ENCODE peak calls at places on chromosomes 6 and 20, in six cellular contexts. One of them, this sample, is unnamed.

GRCh38 chr20:63381781-63382431 is 20.8 kb upstream of the CHRNA4 start:
- DNase-seq in foreskin fibroblast: no peak
- DNase-seq in mammary epithelial cell: no peak
- DNase-seq in cardiac fibroblast: no peak
- DNase-seq in hepatocyte: peak; percentile 45
- DNase-seq in tibial nerve: no peak
- DNase-seq in this sample: peak; percentile 79

GRCh38 chr6:74519172-74519571 is 686.7 kb downstream of the COL12A1 start:
- DNase-seq in tibial nerve: no peak
- DNase-seq in foreskin fibroblast: peak; percentile 45
- DNase-seq in hepatocyte: peak; percentile 23
- DNase-seq in cardiac fibroblast: peak; percentile 55
- DNase-seq in mammary epithelial cell: peak; percentile 50
- DNase-seq in this sample: no peak

GRCh38 chr20:7285918-7286556 is 518.6 kb downstream of the BMP2 start:
- DNase-seq in cardiac fibroblast: peak; percentile 93
- DNase-seq in hepatocyte: peak; percentile 92
- DNase-seq in foreskin fibroblast: peak; percentile 47
- DNase-seq in tibial nerve: peak; percentile 71
- DNase-seq in mammary epithelial cell: peak; percentile 71
- DNase-seq in this sample: peak; percentile 83

GRCh38 chr6:168589275-168589674 is 148.3 kb downstream of the SMOC2 start:
- DNase-seq in tibial nerve: no peak
- DNase-seq in cardiac fibroblast: no peak
- DNase-seq in foreskin fibroblast: no peak
- DNase-seq in mammary epithelial cell: no peak
- DNase-seq in hepatocyte: no peak
- DNase-seq in this sample: no peak

GRCh38 chr20:56018194-56018593 is 12.9 kb upstream of the CBLN4 start:
- DNase-seq in hepatocyte: no peak
- DNase-seq in tibial nerve: no peak
- DNase-seq in foreskin fibroblast: no peak
- DNase-seq in cardiac fibroblast: no peak
- DNase-seq in mammary epithelial cell: no peak
- DNase-seq in this sample: no peak

GRCh38 chr20:58988565-58988882 is 7.5 kb downstream of the NELFCD start:
- DNase-seq in cardiac fibroblast: no peak
- DNase-seq in foreskin fibroblast: no peak
- DNase-seq in mammary epithelial cell: no peak
- DNase-seq in tibial nerve: no peak
- DNase-seq in hepatocyte: no peak
- DNase-seq in this sample: no peak

GRCh38 chr6:158819977-158820632 is 937 bp upstream of the EZR start:
- DNase-seq in cardiac fibroblast: peak; percentile 31
- DNase-seq in mammary epithelial cell: peak; percentile 46
- DNase-seq in hepatocyte: peak; percentile 13
- DNase-seq in foreskin fibroblast: peak; percentile 41
- DNase-seq in tibial nerve: no peak
- DNase-seq in this sample: no peak

GRCh38 chr6:116579143-116579542 is 7.8 kb downstream of the RWDD1 start:
- DNase-seq in hepatocyte: peak; percentile 21
- DNase-seq in cardiac fibroblast: peak; percentile 31
- DNase-seq in tibial nerve: no peak
- DNase-seq in foreskin fibroblast: no peak
- DNase-seq in mammary epithelial cell: no peak
- DNase-seq in this sample: no peak

GRCh38 chr6:15066433-15067337 is 179.2 kb upstream of the JARID2 start:
- DNase-seq in mammary epithelial cell: peak; percentile 96
- DNase-seq in hepatocyte: peak; percentile 23
- DNase-seq in cardiac fibroblast: peak; percentile 78
- DNase-seq in foreskin fibroblast: peak; percentile 33
- DNase-seq in tibial nerve: no peak
- DNase-seq in this sample: no peak

GRCh38 chr6:127618729-127619128 is 41.8 kb downstream of the C6orf58 start:
- DNase-seq in mammary epithelial cell: peak; percentile 70
- DNase-seq in hepatocyte: no peak
- DNase-seq in cardiac fibroblast: no peak
- DNase-seq in tibial nerve: no peak
- DNase-seq in foreskin fibroblast: peak; percentile 28
- DNase-seq in this sample: no peak

GRCh38 chr6:26363882-26364825 is 844 bp upstream of the BTN3A2 start:
- DNase-seq in mammary epithelial cell: no peak
- DNase-seq in cardiac fibroblast: peak; percentile 20
- DNase-seq in foreskin fibroblast: no peak
- DNase-seq in hepatocyte: peak; percentile 12
- DNase-seq in tibial nerve: no peak
- DNase-seq in this sample: no peak

GRCh38 chr6:4017847-4018193 is 61.1 kb downstream of the FAM217A start:
- DNase-seq in foreskin fibroblast: no peak
- DNase-seq in hepatocyte: peak; percentile 30
- DNase-seq in cardiac fibroblast: peak; percentile 46
- DNase-seq in tibial nerve: no peak
- DNase-seq in mammary epithelial cell: no peak
- DNase-seq in this sample: no peak

GRCh38 chr6:133393891-133394290 is 152.7 kb downstream of the EYA4 start:
- DNase-seq in cardiac fibroblast: no peak
- DNase-seq in foreskin fibroblast: no peak
- DNase-seq in hepatocyte: no peak
- DNase-seq in tibial nerve: no peak
- DNase-seq in mammary epithelial cell: no peak
- DNase-seq in this sample: no peak

GRCh38 chr6:2792330-2792729 is 27.1 kb downstream of the WRNIP1 start:
- DNase-seq in foreskin fibroblast: peak; percentile 55
- DNase-seq in mammary epithelial cell: peak; percentile 83
- DNase-seq in hepatocyte: no peak
- DNase-seq in cardiac fibroblast: no peak
- DNase-seq in tibial nerve: no peak
- DNase-seq in this sample: no peak

GRCh38 chr20:6515261-6515660 is 252.2 kb upstream of the BMP2 start:
- DNase-seq in mammary epithelial cell: no peak
- DNase-seq in hepatocyte: no peak
- DNase-seq in cardiac fibroblast: no peak
- DNase-seq in foreskin fibroblast: no peak
- DNase-seq in tibial nerve: no peak
- DNase-seq in this sample: no peak

GRCh38 chr6:46098678-46099077 is 31.1 kb upstream of the ENPP4 start:
- DNase-seq in tibial nerve: no peak
- DNase-seq in hepatocyte: peak; percentile 11
- DNase-seq in mammary epithelial cell: peak; percentile 72
- DNase-seq in cardiac fibroblast: peak; percentile 3
- DNase-seq in foreskin fibroblast: no peak
- DNase-seq in this sample: no peak

GRCh38 chr20:24619212-24619611 is 149.8 kb downstream of the SYNDIG1 start:
- DNase-seq in hepatocyte: no peak
- DNase-seq in mammary epithelial cell: no peak
- DNase-seq in foreskin fibroblast: no peak
- DNase-seq in tibial nerve: no peak
- DNase-seq in cardiac fibroblast: no peak
- DNase-seq in this sample: no peak

GRCh38 chr6:24273471-24273870 is 84.4 kb downstream of the DCDC2 start:
- DNase-seq in cardiac fibroblast: no peak
- DNase-seq in hepatocyte: no peak
- DNase-seq in tibial nerve: no peak
- DNase-seq in foreskin fibroblast: peak; percentile 4
- DNase-seq in mammary epithelial cell: peak; percentile 27
- DNase-seq in this sample: no peak

DNA sequence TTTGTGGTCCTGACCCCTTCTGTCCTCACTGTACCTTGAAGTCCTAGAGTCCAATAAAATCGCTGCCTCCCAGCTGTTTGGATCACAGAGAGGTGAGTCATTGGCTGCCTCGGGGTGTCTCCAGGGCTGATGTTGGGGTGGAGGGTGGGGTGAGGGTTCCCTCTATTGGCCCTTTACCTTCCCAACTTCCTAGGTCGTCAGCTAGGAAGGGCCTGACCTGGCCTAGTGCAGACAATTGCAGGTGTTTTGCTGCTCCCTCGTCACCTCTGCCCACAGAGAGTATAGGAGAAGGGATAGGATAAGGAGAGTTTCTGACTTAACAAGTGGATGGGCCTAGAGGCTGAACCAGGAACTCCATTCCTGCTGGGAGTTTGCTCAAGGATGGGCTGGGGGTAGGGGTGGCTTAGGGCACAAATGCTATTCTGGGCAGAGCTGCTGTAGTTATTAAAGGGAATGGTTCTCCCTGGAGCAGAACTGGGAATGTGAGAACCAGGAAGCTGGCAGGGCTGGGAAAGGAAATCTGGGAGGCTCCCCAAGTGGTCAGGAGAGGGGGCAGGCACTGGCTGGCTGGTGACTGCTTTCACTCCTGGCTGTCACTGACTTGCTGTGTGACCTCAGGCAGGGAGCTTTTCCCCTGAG is 1.4 kb downstream of the TP53INP2 start:
- DNase-seq in cardiac fibroblast: peak; percentile 46
- DNase-seq in hepatocyte: peak; percentile 70
- DNase-seq in tibial nerve: no peak
- DNase-seq in foreskin fibroblast: peak; percentile 44
- DNase-seq in mammary epithelial cell: peak; percentile 73
- DNase-seq in this sample: no peak
- TF ChIP-seq CTCF in cardiac fibroblast: peak; percentile 8
- TF ChIP-seq CTCF in hepatocyte: no peak
- TF ChIP-seq CTCF in tibial nerve: peak; percentile 7
- TF ChIP-seq CTCF in foreskin fibroblast: peak; percentile 12
- TF ChIP-seq CTCF in mammary epithelial cell: no peak
- TF ChIP-seq CTCF in this sample: no peak

DNA sequence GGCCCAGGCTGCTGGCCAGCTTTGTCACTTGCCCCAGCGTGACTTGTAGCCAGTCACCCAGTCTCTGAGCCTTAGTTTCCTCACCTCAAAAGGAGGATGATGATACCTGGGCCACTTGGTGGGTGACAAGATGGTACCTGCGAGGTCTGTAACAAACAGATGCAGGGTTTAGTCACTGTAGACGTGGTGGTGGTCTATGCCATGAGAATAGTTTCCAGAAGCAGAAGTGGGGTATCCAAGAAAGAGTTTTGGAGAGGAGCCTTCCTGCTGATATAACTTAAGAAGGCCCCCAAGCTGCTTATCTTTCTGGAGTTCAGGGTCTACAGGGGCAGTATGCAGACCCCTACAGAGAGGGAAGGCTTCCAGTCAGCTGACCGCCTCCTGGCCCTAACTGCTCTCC is 3.1 kb upstream of the FOXF2 start:
- DNase-seq in cardiac fibroblast: no peak
- DNase-seq in mammary epithelial cell: no peak
- DNase-seq in hepatocyte: no peak
- DNase-seq in foreskin fibroblast: no peak
- DNase-seq in tibial nerve: no peak
- DNase-seq in this sample: no peak
- TF ChIP-seq CTCF in cardiac fibroblast: no peak
- TF ChIP-seq CTCF in mammary epithelial cell: no peak
- TF ChIP-seq CTCF in hepatocyte: no peak
- TF ChIP-seq CTCF in foreskin fibroblast: no peak
- TF ChIP-seq CTCF in tibial nerve: no peak
- TF ChIP-seq CTCF in this sample: no peak

DNA sequence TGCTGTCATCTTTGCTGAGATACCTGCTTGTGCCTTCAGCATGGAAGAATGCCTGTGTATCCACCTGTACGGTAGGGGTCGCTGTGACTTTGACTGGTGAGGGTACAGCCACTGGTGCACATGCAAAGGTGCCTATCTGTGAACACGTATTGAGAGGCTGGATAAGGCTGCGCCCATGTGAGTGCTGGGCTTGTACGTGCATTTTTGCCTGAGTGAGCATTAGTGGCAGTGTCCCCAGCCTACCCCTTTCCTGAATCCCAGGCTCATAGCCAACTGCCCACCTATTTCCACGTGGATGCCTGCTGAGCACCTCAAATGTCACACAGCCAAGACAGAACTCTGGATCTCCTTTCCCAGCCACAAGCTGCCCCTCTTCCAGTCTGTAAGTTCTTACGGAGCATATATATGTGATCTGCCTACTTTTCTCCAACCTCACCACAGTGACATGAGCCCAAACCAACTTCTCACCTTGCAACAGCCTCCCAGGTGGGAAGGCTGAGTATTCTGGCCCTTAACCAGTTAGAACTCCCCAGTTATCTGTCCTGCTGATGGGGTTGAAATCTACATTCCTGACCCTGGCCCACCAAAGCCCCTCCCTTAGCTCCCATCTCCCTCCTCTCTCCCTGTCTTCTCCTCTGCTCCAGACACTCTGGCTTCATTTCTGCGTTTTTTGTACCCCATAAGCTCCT is 1.1 kb upstream of the SLC2A10 start:
- DNase-seq in hepatocyte: peak; percentile 70
- DNase-seq in foreskin fibroblast: no peak
- DNase-seq in cardiac fibroblast: no peak
- DNase-seq in tibial nerve: no peak
- DNase-seq in mammary epithelial cell: no peak
- DNase-seq in this sample: no peak
- TF ChIP-seq CTCF in hepatocyte: peak; percentile 38
- TF ChIP-seq CTCF in foreskin fibroblast: no peak
- TF ChIP-seq CTCF in cardiac fibroblast: peak; percentile 4
- TF ChIP-seq CTCF in tibial nerve: no peak
- TF ChIP-seq CTCF in mammary epithelial cell: peak; percentile 6
- TF ChIP-seq CTCF in this sample: peak; percentile 46

GRCh38 chr20:33014336-33015113 is 7.0 kb downstream of the BPIFB2 start:
- DNase-seq in mammary epithelial cell: no peak
- DNase-seq in tibial nerve: no peak
- DNase-seq in foreskin fibroblast: no peak
- DNase-seq in hepatocyte: no peak
- DNase-seq in cardiac fibroblast: no peak
- DNase-seq in this sample: no peak

GRCh38 chr20:33016581-33017109 is 9.1 kb downstream of the BPIFB2 start:
- DNase-seq in tibial nerve: no peak
- DNase-seq in cardiac fibroblast: no peak
- DNase-seq in foreskin fibroblast: no peak
- DNase-seq in hepatocyte: no peak
- DNase-seq in mammary epithelial cell: no peak
- DNase-seq in this sample: no peak

GRCh38 chr20:33015700-33016580 is 8.4 kb downstream of the BPIFB2 start:
- DNase-seq in foreskin fibroblast: no peak
- DNase-seq in mammary epithelial cell: no peak
- DNase-seq in hepatocyte: no peak
- DNase-seq in cardiac fibroblast: no peak
- DNase-seq in tibial nerve: no peak
- DNase-seq in this sample: no peak

GRCh38 chr20:33013701-33014326 is 6.3 kb downstream of the BPIFB2 start:
- DNase-seq in cardiac fibroblast: no peak
- DNase-seq in hepatocyte: no peak
- DNase-seq in foreskin fibroblast: no peak
- DNase-seq in tibial nerve: no peak
- DNase-seq in mammary epithelial cell: no peak
- DNase-seq in this sample: no peak

GRCh38 chr20:33015114-33015491 is 7.6 kb downstream of the BPIFB2 start:
- DNase-seq in mammary epithelial cell: no peak
- DNase-seq in tibial nerve: no peak
- DNase-seq in cardiac fibroblast: no peak
- DNase-seq in hepatocyte: no peak
- DNase-seq in foreskin fibroblast: no peak
- DNase-seq in this sample: no peak
- TF ChIP-seq CTCF in mammary epithelial cell: no peak
- TF ChIP-seq CTCF in tibial nerve: no peak
- TF ChIP-seq CTCF in cardiac fibroblast: no peak
- TF ChIP-seq CTCF in hepatocyte: no peak
- TF ChIP-seq CTCF in foreskin fibroblast: no peak
- TF ChIP-seq CTCF in this sample: no peak

GRCh38 chr20:52219441-52219840 is 27.9 kb upstream of the ZFP64 start:
- DNase-seq in cardiac fibroblast: no peak
- DNase-seq in foreskin fibroblast: no peak
- DNase-seq in tibial nerve: no peak
- DNase-seq in mammary epithelial cell: no peak
- DNase-seq in hepatocyte: no peak
- DNase-seq in this sample: no peak
- TF ChIP-seq CTCF in cardiac fibroblast: no peak
- TF ChIP-seq CTCF in foreskin fibroblast: no peak
- TF ChIP-seq CTCF in tibial nerve: no peak
- TF ChIP-seq CTCF in mammary epithelial cell: no peak
- TF ChIP-seq CTCF in hepatocyte: no peak
- TF ChIP-seq CTCF in this sample: no peak

GRCh38 chr20:34083137-34083536 is 28.9 kb downstream of the EIF2S2 start:
- DNase-seq in mammary epithelial cell: peak; percentile 98
- DNase-seq in cardiac fibroblast: peak; percentile 98
- DNase-seq in tibial nerve: peak; percentile 41
- DNase-seq in foreskin fibroblast: peak; percentile 66
- DNase-seq in hepatocyte: peak; percentile 25
- DNase-seq in this sample: no peak
- TF ChIP-seq CTCF in mammary epithelial cell: peak; percentile 15
- TF ChIP-seq CTCF in cardiac fibroblast: peak; percentile 12
- TF ChIP-seq CTCF in tibial nerve: no peak
- TF ChIP-seq CTCF in foreskin fibroblast: no peak
- TF ChIP-seq CTCF in hepatocyte: no peak
- TF ChIP-seq CTCF in this sample: no peak

This sample was measured in mesothelial cell of epicardium.